ENCODE peak calls at places on chromosomes 3 and 15, in seven cellular contexts. One of them, this sample, is unnamed. For H3K4me1 and H3K36me3, the result is how much of the 10 kb centered on the place peaks cover.

GRCh38 chr15:76337739-76338554 is 1.4 kb downstream of the ISL2 start:
- DNase-seq in CD4-positive, alpha-beta memory T cell: peak
- DNase-seq in CD8-positive, alpha-beta T cell: no peak
- DNase-seq in upper lobe of left lung: no peak
- DNase-seq in breast epithelium: no peak
- DNase-seq in psoas muscle: no peak
- DNase-seq in mammary epithelial cell: no peak
- DNase-seq in this sample: peak

GRCh38 chr15:30984542-30984941 is 6.9 kb downstream of the MTMR10 start:
- DNase-seq in CD4-positive, alpha-beta memory T cell: no peak
- DNase-seq in CD8-positive, alpha-beta T cell: no peak
- DNase-seq in upper lobe of left lung: no peak
- DNase-seq in breast epithelium: no peak
- DNase-seq in psoas muscle: no peak
- DNase-seq in mammary epithelial cell: no peak
- DNase-seq in this sample: peak

GRCh38 chr15:48541659-48542334 is 103.7 kb downstream of the FBN1 start:
- DNase-seq in CD4-positive, alpha-beta memory T cell: no peak
- DNase-seq in CD8-positive, alpha-beta T cell: no peak
- DNase-seq in upper lobe of left lung: no peak
- DNase-seq in breast epithelium: no peak
- DNase-seq in psoas muscle: no peak
- DNase-seq in mammary epithelial cell: peak
- DNase-seq in this sample: no peak

GRCh38 chr3:17116007-17116659 is 231.4 kb downstream of the PLCL2 start:
- DNase-seq in CD4-positive, alpha-beta memory T cell: no peak
- DNase-seq in CD8-positive, alpha-beta T cell: no peak
- DNase-seq in upper lobe of left lung: no peak
- DNase-seq in breast epithelium: no peak
- DNase-seq in psoas muscle: no peak
- DNase-seq in mammary epithelial cell: no peak
- DNase-seq in this sample: no peak

GRCh38 chr3:129519896-129520440 is 8.5 kb upstream of the RHO start:
- DNase-seq in CD4-positive, alpha-beta memory T cell: no peak
- DNase-seq in CD8-positive, alpha-beta T cell: no peak
- DNase-seq in upper lobe of left lung: no peak
- DNase-seq in breast epithelium: no peak
- DNase-seq in psoas muscle: no peak
- DNase-seq in mammary epithelial cell: no peak
- DNase-seq in this sample: no peak

GRCh38 chr3:29426302-29427226 is 145.7 kb downstream of the RBMS3 start:
- DNase-seq in CD4-positive, alpha-beta memory T cell: no peak
- DNase-seq in CD8-positive, alpha-beta T cell: no peak
- DNase-seq in upper lobe of left lung: no peak
- DNase-seq in breast epithelium: no peak
- DNase-seq in psoas muscle: no peak
- DNase-seq in mammary epithelial cell: no peak
- DNase-seq in this sample: no peak

GRCh38 chr15:69161878-69162213 is 1.4 kb downstream of the GLCE start:
- DNase-seq in CD4-positive, alpha-beta memory T cell: no peak
- DNase-seq in CD8-positive, alpha-beta T cell: no peak
- DNase-seq in upper lobe of left lung: no peak
- DNase-seq in breast epithelium: no peak
- DNase-seq in psoas muscle: no peak
- DNase-seq in mammary epithelial cell: no peak
- DNase-seq in this sample: peak

GRCh38 chr15:32730677-32731654 is 13.2 kb downstream of the GREM1 start:
- DNase-seq in CD4-positive, alpha-beta memory T cell: no peak
- DNase-seq in CD8-positive, alpha-beta T cell: no peak
- DNase-seq in upper lobe of left lung: peak
- DNase-seq in breast epithelium: no peak
- DNase-seq in psoas muscle: no peak
- DNase-seq in mammary epithelial cell: peak
- DNase-seq in this sample: peak

GRCh38 chr15:91110407-91110806 is 10.3 kb downstream of the SV2B start:
- DNase-seq in CD4-positive, alpha-beta memory T cell: no peak
- DNase-seq in CD8-positive, alpha-beta T cell: no peak
- DNase-seq in upper lobe of left lung: no peak
- DNase-seq in breast epithelium: no peak
- DNase-seq in psoas muscle: no peak
- DNase-seq in mammary epithelial cell: no peak
- DNase-seq in this sample: no peak

GRCh38 chr15:100781061-100781960 is 98.3 kb upstream of the ALDH1A3 start:
- DNase-seq in CD4-positive, alpha-beta memory T cell: no peak
- DNase-seq in CD8-positive, alpha-beta T cell: peak
- DNase-seq in upper lobe of left lung: peak
- DNase-seq in breast epithelium: peak
- DNase-seq in psoas muscle: no peak
- DNase-seq in mammary epithelial cell: no peak
- DNase-seq in this sample: no peak

GRCh38 chr3:40382617-40382979 is 4.4 kb upstream of the ENTPD3 start:
- DNase-seq in CD4-positive, alpha-beta memory T cell: no peak
- DNase-seq in CD8-positive, alpha-beta T cell: no peak
- DNase-seq in upper lobe of left lung: no peak
- DNase-seq in breast epithelium: no peak
- DNase-seq in psoas muscle: no peak
- DNase-seq in mammary epithelial cell: no peak
- DNase-seq in this sample: no peak

GRCh38 chr3:156317457-156317856 is 197.1 kb downstream of the KCNAB1 start:
- DNase-seq in CD4-positive, alpha-beta memory T cell: no peak
- DNase-seq in CD8-positive, alpha-beta T cell: no peak
- DNase-seq in upper lobe of left lung: no peak
- DNase-seq in breast epithelium: no peak
- DNase-seq in psoas muscle: no peak
- DNase-seq in mammary epithelial cell: peak
- DNase-seq in this sample: no peak

GRCh38 chr15:65578904-65579728 is 31.8 kb downstream of the INTS14 start:
- DNase-seq in CD4-positive, alpha-beta memory T cell: no peak
- DNase-seq in CD8-positive, alpha-beta T cell: no peak
- DNase-seq in upper lobe of left lung: no peak
- DNase-seq in breast epithelium: no peak
- DNase-seq in psoas muscle: no peak
- DNase-seq in mammary epithelial cell: no peak
- DNase-seq in this sample: no peak

GRCh38 chr3:171459130-171459941 is 869 bp downstream of the TNIK start:
- DNase-seq in CD4-positive, alpha-beta memory T cell: peak
- DNase-seq in CD8-positive, alpha-beta T cell: peak
- DNase-seq in upper lobe of left lung: peak
- DNase-seq in breast epithelium: no peak
- DNase-seq in psoas muscle: peak
- DNase-seq in mammary epithelial cell: peak
- DNase-seq in this sample: peak

GRCh38 chr15:64877435-64877834 is 34.3 kb upstream of the ANKDD1A start:
- DNase-seq in CD4-positive, alpha-beta memory T cell: no peak
- DNase-seq in CD8-positive, alpha-beta T cell: no peak
- DNase-seq in upper lobe of left lung: peak
- DNase-seq in breast epithelium: no peak
- DNase-seq in psoas muscle: peak
- DNase-seq in mammary epithelial cell: no peak
- DNase-seq in this sample: no peak

GRCh38 chr15:98321916-98322315 is 326.4 kb upstream of the IGF1R start:
- DNase-seq in CD4-positive, alpha-beta memory T cell: no peak
- DNase-seq in CD8-positive, alpha-beta T cell: no peak
- DNase-seq in upper lobe of left lung: no peak
- DNase-seq in breast epithelium: no peak
- DNase-seq in psoas muscle: no peak
- DNase-seq in mammary epithelial cell: peak
- DNase-seq in this sample: peak

GRCh38 chr3:131033480-131034080 is 6.9 kb downstream of the NEK11 start:
- DNase-seq in CD4-positive, alpha-beta memory T cell: peak
- DNase-seq in CD8-positive, alpha-beta T cell: no peak
- DNase-seq in upper lobe of left lung: no peak
- DNase-seq in breast epithelium: no peak
- DNase-seq in psoas muscle: no peak
- DNase-seq in mammary epithelial cell: peak
- DNase-seq in this sample: peak

GRCh38 chr3:57594144-57594543 is 3.0 kb downstream of the ARF4 start:
- DNase-seq in CD4-positive, alpha-beta memory T cell: no peak
- DNase-seq in CD8-positive, alpha-beta T cell: no peak
- DNase-seq in upper lobe of left lung: no peak
- DNase-seq in breast epithelium: no peak
- DNase-seq in psoas muscle: no peak
- DNase-seq in mammary epithelial cell: no peak
- DNase-seq in this sample: no peak
- H3K4me1 ChIP-seq in CD4-positive, alpha-beta memory T cell: half or more
- H3K4me1 ChIP-seq in CD8-positive, alpha-beta T cell: under half
- H3K4me1 ChIP-seq in upper lobe of left lung: half or more
- H3K4me1 ChIP-seq in breast epithelium: under half
- H3K4me1 ChIP-seq in psoas muscle: under half
- H3K4me1 ChIP-seq in mammary epithelial cell: under half
- H3K4me1 ChIP-seq in this sample: under half

GRCh38 chr3:48637305-48637704 is 2.0 kb upstream of the SLC26A6 start:
- DNase-seq in CD4-positive, alpha-beta memory T cell: no peak
- DNase-seq in CD8-positive, alpha-beta T cell: no peak
- DNase-seq in upper lobe of left lung: no peak
- DNase-seq in breast epithelium: no peak
- DNase-seq in psoas muscle: no peak
- DNase-seq in mammary epithelial cell: no peak
- DNase-seq in this sample: no peak
- H3K36me3 ChIP-seq in CD4-positive, alpha-beta memory T cell: under half
- H3K36me3 ChIP-seq in CD8-positive, alpha-beta T cell: under half
- H3K36me3 ChIP-seq in upper lobe of left lung: under half
- H3K36me3 ChIP-seq in breast epithelium: under half
- H3K36me3 ChIP-seq in psoas muscle: under half
- H3K36me3 ChIP-seq in mammary epithelial cell: under half
- H3K36me3 ChIP-seq in this sample: under half

GRCh38 chr3:32835943-32836342 is 18.1 kb downstream of the TRIM71 start:
- DNase-seq in CD4-positive, alpha-beta memory T cell: no peak
- DNase-seq in CD8-positive, alpha-beta T cell: no peak
- DNase-seq in upper lobe of left lung: no peak
- DNase-seq in breast epithelium: no peak
- DNase-seq in psoas muscle: no peak
- DNase-seq in mammary epithelial cell: no peak
- DNase-seq in this sample: peak
- H3K4me1 ChIP-seq in CD4-positive, alpha-beta memory T cell: under half
- H3K4me1 ChIP-seq in CD8-positive, alpha-beta T cell: under half
- H3K4me1 ChIP-seq in upper lobe of left lung: under half
- H3K4me1 ChIP-seq in breast epithelium: under half
- H3K4me1 ChIP-seq in psoas muscle: under half
- H3K4me1 ChIP-seq in mammary epithelial cell: under half
- H3K4me1 ChIP-seq in this sample: half or more

GRCh38 chr3:141448606-141449216 is 38.1 kb upstream of the RASA2 start:
- DNase-seq in CD4-positive, alpha-beta memory T cell: no peak
- DNase-seq in CD8-positive, alpha-beta T cell: no peak
- DNase-seq in upper lobe of left lung: no peak
- DNase-seq in breast epithelium: no peak
- DNase-seq in psoas muscle: no peak
- DNase-seq in mammary epithelial cell: no peak
- DNase-seq in this sample: no peak

GRCh38 chr3:141445990-141446389 is 40.8 kb upstream of the RASA2 start:
- DNase-seq in CD4-positive, alpha-beta memory T cell: no peak
- DNase-seq in CD8-positive, alpha-beta T cell: no peak
- DNase-seq in upper lobe of left lung: no peak
- DNase-seq in breast epithelium: no peak
- DNase-seq in psoas muscle: no peak
- DNase-seq in mammary epithelial cell: no peak
- DNase-seq in this sample: no peak

GRCh38 chr3:141444586-141445285 is 42.1 kb upstream of the RASA2 start:
- DNase-seq in CD4-positive, alpha-beta memory T cell: no peak
- DNase-seq in CD8-positive, alpha-beta T cell: no peak
- DNase-seq in upper lobe of left lung: no peak
- DNase-seq in breast epithelium: no peak
- DNase-seq in psoas muscle: no peak
- DNase-seq in mammary epithelial cell: no peak
- DNase-seq in this sample: no peak

GRCh38 chr3:141447391-141447790 is 39.4 kb upstream of the RASA2 start:
- DNase-seq in CD4-positive, alpha-beta memory T cell: no peak
- DNase-seq in CD8-positive, alpha-beta T cell: no peak
- DNase-seq in upper lobe of left lung: no peak
- DNase-seq in breast epithelium: no peak
- DNase-seq in psoas muscle: no peak
- DNase-seq in mammary epithelial cell: no peak
- DNase-seq in this sample: no peak

DNA sequence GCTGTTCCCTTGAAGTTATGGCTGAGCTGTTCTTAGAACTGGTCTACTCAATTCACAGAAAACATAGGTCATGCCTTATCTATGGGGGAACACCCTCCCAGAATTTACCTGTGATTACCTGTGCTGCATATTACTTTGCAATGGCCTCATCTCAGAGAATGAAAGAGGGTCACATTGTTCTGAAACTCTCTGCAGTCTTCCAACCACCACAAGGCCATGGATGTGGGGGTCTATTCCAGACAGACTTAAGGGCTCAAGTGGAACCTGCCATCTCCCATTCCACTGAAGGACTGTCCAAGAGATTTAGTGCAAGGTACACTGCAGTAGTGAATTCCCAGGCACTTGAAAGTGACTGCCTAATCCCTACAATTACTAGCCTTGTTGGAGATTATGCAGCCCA is 40.1 kb upstream of the RASA2 start:
- DNase-seq in CD4-positive, alpha-beta memory T cell: no peak
- DNase-seq in CD8-positive, alpha-beta T cell: no peak
- DNase-seq in upper lobe of left lung: no peak
- DNase-seq in breast epithelium: no peak
- DNase-seq in psoas muscle: no peak
- DNase-seq in mammary epithelial cell: no peak
- DNase-seq in this sample: no peak
- H3K36me3 ChIP-seq in CD4-positive, alpha-beta memory T cell: half or more
- H3K36me3 ChIP-seq in CD8-positive, alpha-beta T cell: under half
- H3K36me3 ChIP-seq in upper lobe of left lung: under half
- H3K36me3 ChIP-seq in breast epithelium: under half
- H3K36me3 ChIP-seq in psoas muscle: half or more
- H3K36me3 ChIP-seq in mammary epithelial cell: under half
- H3K36me3 ChIP-seq in this sample: under half

GRCh38 chr3:10887015-10887414 is 71.0 kb downstream of the SLC6A11 start:
- DNase-seq in CD4-positive, alpha-beta memory T cell: no peak
- DNase-seq in CD8-positive, alpha-beta T cell: no peak
- DNase-seq in upper lobe of left lung: no peak
- DNase-seq in breast epithelium: no peak
- DNase-seq in psoas muscle: no peak
- DNase-seq in mammary epithelial cell: no peak
- DNase-seq in this sample: no peak

GRCh38 chr3:10888523-10889081 is 72.6 kb downstream of the SLC6A11 start:
- DNase-seq in CD4-positive, alpha-beta memory T cell: no peak
- DNase-seq in CD8-positive, alpha-beta T cell: no peak
- DNase-seq in upper lobe of left lung: no peak
- DNase-seq in breast epithelium: no peak
- DNase-seq in psoas muscle: no peak
- DNase-seq in mammary epithelial cell: peak
- DNase-seq in this sample: no peak

GRCh38 chr3:10883478-10884234 is 67.6 kb downstream of the SLC6A11 start:
- DNase-seq in CD4-positive, alpha-beta memory T cell: no peak
- DNase-seq in CD8-positive, alpha-beta T cell: no peak
- DNase-seq in upper lobe of left lung: no peak
- DNase-seq in breast epithelium: no peak
- DNase-seq in psoas muscle: no peak
- DNase-seq in mammary epithelial cell: peak
- DNase-seq in this sample: no peak

GRCh38 chr3:10882851-10883250 is 66.8 kb downstream of the SLC6A11 start:
- DNase-seq in CD4-positive, alpha-beta memory T cell: no peak
- DNase-seq in CD8-positive, alpha-beta T cell: no peak
- DNase-seq in upper lobe of left lung: no peak
- DNase-seq in breast epithelium: no peak
- DNase-seq in psoas muscle: no peak
- DNase-seq in mammary epithelial cell: no peak
- DNase-seq in this sample: no peak
- H3K4me1 ChIP-seq in CD4-positive, alpha-beta memory T cell: under half
- H3K4me1 ChIP-seq in CD8-positive, alpha-beta T cell: under half
- H3K4me1 ChIP-seq in upper lobe of left lung: under half
- H3K4me1 ChIP-seq in breast epithelium: under half
- H3K4me1 ChIP-seq in psoas muscle: under half
- H3K4me1 ChIP-seq in mammary epithelial cell: under half
- H3K4me1 ChIP-seq in this sample: under half

GRCh38 chr3:58151637-58152036 is 59.1 kb downstream of the DNASE1L3 start:
- DNase-seq in CD4-positive, alpha-beta memory T cell: no peak
- DNase-seq in CD8-positive, alpha-beta T cell: no peak
- DNase-seq in upper lobe of left lung: no peak
- DNase-seq in breast epithelium: no peak
- DNase-seq in psoas muscle: no peak
- DNase-seq in mammary epithelial cell: no peak
- DNase-seq in this sample: no peak
- H3K36me3 ChIP-seq in CD4-positive, alpha-beta memory T cell: under half
- H3K36me3 ChIP-seq in CD8-positive, alpha-beta T cell: under half
- H3K36me3 ChIP-seq in upper lobe of left lung: half or more
- H3K36me3 ChIP-seq in breast epithelium: under half
- H3K36me3 ChIP-seq in psoas muscle: under half
- H3K36me3 ChIP-seq in mammary epithelial cell: half or more
- H3K36me3 ChIP-seq in this sample: under half

This sample was measured in HAP-1.